ENCODE peak calls at places on chromosomes 11 and 22, in seven cellular contexts. K, C, F, D, A, Z and L are unnamed samples.

GRCh38 chr11:117807482-117808272 is 10.7 kb upstream of the DSCAML1 start:
- DNase-seq in K (peak; percentile 66), C (peak; percentile 79), F (peak; percentile 57), D (no peak), A (peak; percentile 82), Z (peak; percentile 95), L (no peak)

GRCh38 chr11:32071811-32072210 is 19.1 kb upstream of the RCN1 start:
- DNase-seq in K (peak; percentile 41), C (peak; percentile 23), F (no peak), D (peak; percentile 46), A (no peak), Z (no peak), L (peak; percentile 23)

GRCh38 chr11:17730608-17731462 is 3.7 kb upstream of the KCNC1 start:
- DNase-seq in K (peak; percentile 85), C (peak; percentile 89), F (peak; percentile 61), D (peak; percentile 68), A (peak; percentile 84), Z (peak; percentile 89), L (peak; percentile 33)

GRCh38 chr11:37946155-37946766 is 1348.2 kb upstream of the RAG2 start:
- DNase-seq in K (peak; percentile 59), C (peak; percentile 16), F (peak; percentile 69), D (peak; percentile 43), A (no peak), Z (no peak), L (peak; percentile 16)

GRCh38 chr22:32985899-32986772 is 72.0 kb downstream of the SYN3 start:
- DNase-seq in K (peak; percentile 85), C (peak; percentile 77), F (peak; percentile 71), D (peak; percentile 75), A (peak; percentile 73), Z (peak; percentile 73), L (no peak)

GRCh38 chr11:72418834-72419560 is 15.3 kb downstream of the CLPB start:
- DNase-seq in K (no peak), C (no peak), F (peak; percentile 73), D (no peak), A (no peak), Z (no peak), L (no peak)

GRCh38 chr11:70063555-70063954 is 14.6 kb upstream of the ANO1 start:
- DNase-seq in K (no peak), C (no peak), F (no peak), D (peak; percentile 80), A (no peak), Z (no peak), L (peak; percentile 69)

GRCh38 chr11:58898106-58898505 is 41.2 kb upstream of the GLYATL1 start:
- DNase-seq in K (no peak), C (no peak), F (no peak), D (no peak), A (no peak), Z (no peak), L (no peak)

GRCh38 chr22:20578192-20578591 is 70.8 kb downstream of the MED15 start:
- DNase-seq in K (no peak), C (no peak), F (no peak), D (no peak), A (no peak), Z (peak; percentile 58), L (no peak)
- H3K4me1 ChIP-seq in K (no peaks in the 10 kb centered on the region), C (peaks cover 31% of the 10 kb centered on the region), F (no peaks in the 10 kb centered on the region), D (no peaks in the 10 kb centered on the region), A (peaks cover 11% of the 10 kb centered on the region), Z (no peaks in the 10 kb centered on the region), L (no peaks in the 10 kb centered on the region)

GRCh38 chr11:68844376-68844775 is 2.7 kb upstream of the CPT1A start:
- DNase-seq in K (no peak), C (no peak), F (no peak), D (no peak), A (no peak), Z (no peak), L (no peak)

GRCh38 chr11:68843052-68843561 is 1.4 kb upstream of the CPT1A start:
- DNase-seq in K (no peak), C (no peak), F (peak; percentile 85), D (no peak), A (peak; percentile 42), Z (peak; percentile 59), L (no peak)

GRCh38 chr11:68842427-68843051 is 823 bp upstream of the CPT1A start:
- DNase-seq in K (no peak), C (no peak), F (peak; percentile 10), D (no peak), A (no peak), Z (peak; percentile 25), L (no peak)

GRCh38 chr11:68844801-68845200 is 3.1 kb upstream of the CPT1A start:
- DNase-seq in K (no peak), C (no peak), F (no peak), D (no peak), A (no peak), Z (no peak), L (no peak)

DNA sequence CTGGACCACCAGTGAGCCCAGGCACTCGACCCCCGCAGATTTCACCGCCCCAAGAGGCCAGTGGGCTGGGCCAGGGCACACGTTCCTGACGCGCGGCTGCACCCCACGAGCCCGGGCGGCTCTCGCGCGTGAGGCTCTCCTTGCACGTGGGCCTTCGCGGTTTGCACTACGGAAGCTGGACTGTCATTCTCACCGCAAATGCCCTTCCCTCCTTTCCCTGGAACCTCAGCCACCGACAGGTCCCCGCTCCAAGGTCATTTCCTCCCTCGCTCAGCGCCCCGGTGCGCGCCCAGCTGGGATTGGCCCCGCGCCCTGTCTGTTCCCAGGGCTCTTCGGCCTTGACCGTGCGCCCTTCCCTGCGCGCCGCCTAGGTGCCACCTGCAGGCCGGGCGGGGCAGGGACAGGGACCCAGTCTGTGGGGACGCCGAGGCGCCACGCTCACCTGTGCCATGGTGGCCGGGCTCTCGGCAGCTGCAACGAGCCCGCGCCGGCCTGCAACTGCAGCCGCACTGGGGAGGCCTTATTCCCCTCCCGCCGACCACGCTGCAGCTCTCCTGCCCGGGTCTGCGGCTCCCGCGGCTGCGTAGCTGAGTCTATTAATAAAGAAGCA is 2.1 kb upstream of the CPT1A start:
- DNase-seq in K (peak; percentile 93), C (no peak), F (peak; percentile 92), D (peak; percentile 66), A (peak; percentile 89), Z (peak; percentile 90), L (no peak)
- H3K4me1 ChIP-seq in K (no peaks in the 10 kb centered on the region), C (peaks cover 12% of the 10 kb centered on the region), F (peaks cover 13% of the 10 kb centered on the region), D (peaks cover 32% of the 10 kb centered on the region), A (peaks cover 17% of the 10 kb centered on the region), Z (no peaks in the 10 kb centered on the region), L (peaks cover 7% of the 10 kb centered on the region)

GRCh38 chr22:44735518-44736428 is 16.6 kb upstream of the ARHGAP8 start:
- DNase-seq in K (peak; percentile 89), C (peak; percentile 94), F (peak; percentile 51), D (no peak), A (peak; percentile 76), Z (peak; percentile 93), L (no peak)
- H3K4me1 ChIP-seq in K (no peaks in the 10 kb centered on the region), C (no peaks in the 10 kb centered on the region), F (no peaks in the 10 kb centered on the region), D (no peaks in the 10 kb centered on the region), A (no peaks in the 10 kb centered on the region), Z (no peaks in the 10 kb centered on the region), L (no peaks in the 10 kb centered on the region)

GRCh38 chr22:36339171-36340065 is 48.3 kb downstream of the MYH9 start:
- DNase-seq in K (no peak), C (no peak), F (no peak), D (peak; percentile 73), A (no peak), Z (no peak), L (no peak)

GRCh38 chr22:36343720-36344105 is 44.1 kb downstream of the MYH9 start:
- DNase-seq in K (no peak), C (no peak), F (no peak), D (no peak), A (no peak), Z (peak; percentile 64), L (no peak)

GRCh38 chr22:36343070-36343719 is 44.6 kb downstream of the MYH9 start:
- DNase-seq in K (no peak), C (no peak), F (no peak), D (no peak), A (no peak), Z (no peak), L (no peak)

GRCh38 chr22:36340621-36341020 is 47.1 kb downstream of the MYH9 start:
- DNase-seq in K (no peak), C (no peak), F (no peak), D (no peak), A (no peak), Z (peak; percentile 32), L (no peak)

GRCh38 chr22:36341640-36342041 is 46.1 kb downstream of the MYH9 start:
- DNase-seq in K (no peak), C (no peak), F (no peak), D (no peak), A (no peak), Z (peak; percentile 25), L (no peak)
- H3K4me1 ChIP-seq in K (no peaks in the 10 kb centered on the region), C (peaks cover 3% of the 10 kb centered on the region), F (peaks cover 32% of the 10 kb centered on the region), D (peaks cover 75% of the 10 kb centered on the region), A (peaks cover 61% of the 10 kb centered on the region), Z (peaks cover 23% of the 10 kb centered on the region), L (peaks cover 32% of the 10 kb centered on the region)